ENCODE peak calls at places on chromosome 16, in five cellular contexts. H is IMR-90, J is neural progenitor cell, Y is fibroblast of lung, T is A549. F is an unnamed sample.

GRCh38 chr16:80317132-80318098 is 223.4 kb upstream of the DYNLRB2 start:
- DNase-seq in H (peak; percentile 20), J (peak; percentile 34), Y (peak; percentile 24), T (peak; percentile 17), F (no peak)

GRCh38 chr16:8703693-8704092 is 29.3 kb downstream of the ABAT start:
- DNase-seq in H (no peak), J (no peak), Y (no peak), T (no peak), F (no peak)

GRCh38 chr16:397135-397661 is at the start of gene NME4:
- DNase-seq in H (no peak), J (peak; percentile 77), Y (no peak), T (peak; percentile 37), F (peak; percentile 43)

GRCh38 chr16:84869464-84869863 is 49.7 kb downstream of the CRISPLD2 start:
- DNase-seq in H (no peak), J (no peak), Y (no peak), T (no peak), F (no peak)

GRCh38 chr16:69412287-69412686 is 12.1 kb upstream of the CYB5B start:
- DNase-seq in H (peak; percentile 30), J (no peak), Y (peak; percentile 31), T (no peak), F (no peak)

GRCh38 chr16:9197957-9198661 is 106.7 kb downstream of the HAPSTR1 start:
- DNase-seq in H (no peak), J (no peak), Y (no peak), T (no peak), F (no peak)

GRCh38 chr16:54375056-54375455 is 88.5 kb upstream of the IRX3 start:
- DNase-seq in H (no peak), J (peak; percentile 75), Y (no peak), T (no peak), F (no peak)

GRCh38 chr16:70395345-70395901 is 43.5 kb downstream of the ST3GAL2 start:
- DNase-seq in H (peak; percentile 22), J (peak; percentile 87), Y (peak; percentile 42), T (peak; percentile 75), F (peak; percentile 76)

GRCh38 chr16:72939247-72939646 is 108.7 kb downstream of the ZFHX3 start:
- DNase-seq in H (peak; percentile 79), J (no peak), Y (peak; percentile 80), T (peak; percentile 64), F (no peak)

GRCh38 chr16:70789231-70789926 is 11.6 kb downstream of the VAC14 start:
- DNase-seq in H (peak; percentile 48), J (no peak), Y (peak; percentile 85), T (peak; percentile 79), F (no peak)

GRCh38 chr16:74742051-74742481 is 32.6 kb downstream of the FA2H start:
- DNase-seq in H (peak; percentile 43), J (no peak), Y (peak; percentile 34), T (peak; percentile 65), F (no peak)

GRCh38 chr16:66873685-66874055 is 6.6 kb upstream of the PDP2 start:
- DNase-seq in H (no peak), J (no peak), Y (no peak), T (no peak), F (no peak)

GRCh38 chr16:70660672-70661350 is 14.5 kb downstream of the IL34 start:
- DNase-seq in H (no peak), J (no peak), Y (no peak), T (no peak), F (no peak)

GRCh38 chr16:84806256-84806889 is 13.4 kb upstream of the CRISPLD2 start:
- DNase-seq in H (peak; percentile 95), J (no peak), Y (peak; percentile 91), T (peak; percentile 40), F (no peak)

GRCh38 chr16:81715358-81716196 is 63.5 kb upstream of the PLCG2 start:
- DNase-seq in H (no peak), J (no peak), Y (no peak), T (no peak), F (peak; percentile 86)

GRCh38 chr16:28202147-28202746 is 9.5 kb downstream of the XPO6 start:
- DNase-seq in H (no peak), J (no peak), Y (no peak), T (peak; percentile 29), F (no peak)

GRCh38 chr16:65624246-65624645 is 502.4 kb upstream of the CDH11 start:
- DNase-seq in H (no peak), J (no peak), Y (no peak), T (no peak), F (no peak)

GRCh38 chr16:14341324-14342225 is 270.5 kb downstream of the MRTFB start:
- DNase-seq in H (no peak), J (no peak), Y (no peak), T (no peak), F (no peak)

GRCh38 chr16:53417011-53417410 is 17.3 kb upstream of the RBL2 start:
- DNase-seq in H (peak; percentile 4), J (no peak), Y (peak; percentile 11), T (no peak), F (no peak)

GRCh38 chr16:81175325-81175891 is 63.1 kb upstream of the BCO1 start:
- DNase-seq in H (peak; percentile 84), J (no peak), Y (peak; percentile 46), T (peak; percentile 80), F (no peak)

GRCh38 chr16:86818701-86819522 is 240.6 kb downstream of the FOXL1 start:
- DNase-seq in H (no peak), J (no peak), Y (no peak), T (no peak), F (no peak)

GRCh38 chr16:9761870-9762269 is 420.4 kb downstream of the GRIN2A start:
- DNase-seq in H (no peak), J (no peak), Y (no peak), T (no peak), F (no peak)

GRCh38 chr16:30458561-30459394 is 13.1 kb upstream of the SEPHS2 start:
- DNase-seq in H (no peak), J (no peak), Y (no peak), T (no peak), F (peak; percentile 84)

GRCh38 chr16:73083271-73083670 is 35.3 kb upstream of the ZFHX3 start:
- DNase-seq in H (no peak), J (no peak), Y (no peak), T (no peak), F (no peak)

GRCh38 chr16:1468456-1468855 is 6.4 kb downstream of the CLCN7 start:
- DNase-seq in H (no peak), J (no peak), Y (no peak), T (no peak), F (no peak)

GRCh38 chr16:1469693-1470201 is 5.1 kb downstream of the CLCN7 start:
- DNase-seq in H (no peak), J (no peak), Y (no peak), T (no peak), F (no peak)

GRCh38 chr16:1472974-1473373 is 1.9 kb downstream of the CLCN7 start:
- DNase-seq in H (no peak), J (no peak), Y (no peak), T (no peak), F (no peak)

GRCh38 chr16:1471569-1472194 is 3.1 kb downstream of the CLCN7 start:
- DNase-seq in H (no peak), J (no peak), Y (no peak), T (no peak), F (no peak)

DNA sequence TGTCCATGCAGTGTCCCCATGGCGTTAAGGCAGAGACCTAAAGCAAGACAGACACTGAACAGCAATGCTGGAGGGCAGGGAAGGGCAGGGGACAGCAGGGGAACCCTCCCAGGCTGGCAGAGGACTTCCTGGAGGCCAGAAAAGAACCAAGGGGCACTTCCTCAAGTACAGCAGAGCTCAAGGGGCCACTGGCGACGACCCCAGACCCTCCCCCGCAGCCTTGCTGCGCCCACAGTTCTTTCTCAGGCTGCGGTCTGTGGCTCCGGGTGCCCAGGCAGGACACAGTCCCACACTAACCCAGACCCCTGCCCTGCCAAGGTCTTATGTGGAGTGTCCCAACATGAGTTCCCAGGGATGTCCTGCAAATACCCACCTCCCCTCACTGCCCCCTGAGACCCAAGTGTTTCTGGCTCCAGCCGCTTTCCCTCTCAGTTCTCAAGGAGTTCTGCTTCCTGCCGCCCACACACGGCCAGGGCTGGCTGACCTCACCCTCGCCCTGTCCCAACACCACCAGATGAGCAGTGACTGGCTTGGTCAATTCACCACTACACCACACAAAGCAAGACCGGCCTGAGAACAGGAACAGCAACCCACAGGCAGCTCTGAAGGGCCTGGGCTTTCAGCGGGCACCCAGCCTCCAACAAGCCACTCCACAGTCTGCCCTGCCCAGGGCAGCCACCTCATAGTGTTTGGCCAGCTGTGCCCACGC is 4.1 kb downstream of the CLCN7 start:
- DNase-seq in H (peak; percentile 43), J (no peak), Y (no peak), T (no peak), F (no peak)
- H3K4me2 ChIP-seq in H (no peak overlapping the region), J (no peak overlapping the region), Y (no peak overlapping the region), T (no peak overlapping the region), F (no peak overlapping the region)

DNA sequence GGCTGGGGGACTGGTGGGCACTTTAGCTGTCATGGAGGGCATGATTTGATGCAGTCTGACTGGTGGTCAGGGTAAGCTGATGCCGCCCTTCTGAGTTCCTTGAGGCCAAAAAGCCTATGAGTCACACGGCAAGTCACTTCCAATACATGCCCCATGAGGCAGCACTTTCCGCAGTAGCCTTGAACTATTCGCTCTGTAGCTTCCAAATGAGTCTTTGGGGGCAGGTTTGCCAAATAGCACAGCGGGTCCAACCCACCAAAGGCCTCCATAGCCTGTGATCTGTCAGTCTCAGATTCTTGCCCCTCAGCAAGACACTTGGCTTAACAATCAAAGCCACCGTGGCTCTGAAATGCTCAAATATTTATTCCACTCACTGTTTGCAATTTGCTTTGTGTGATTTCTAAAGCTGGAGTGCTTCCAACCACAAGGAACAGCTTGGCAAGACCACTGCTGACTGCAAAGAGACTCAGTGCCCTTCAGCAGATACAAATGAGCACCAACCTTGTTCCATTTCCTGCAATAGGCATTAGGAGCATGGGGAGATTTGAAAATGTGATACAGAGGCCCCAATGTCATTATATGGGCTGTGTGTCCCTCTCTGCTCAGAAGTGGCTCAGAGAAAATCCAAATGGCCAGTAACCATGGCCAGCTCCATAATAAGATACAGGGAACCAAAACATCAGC is 45.4 kb downstream of the CLEC19A start:
- DNase-seq in H (peak; percentile 33), J (no peak), Y (peak; percentile 50), T (peak; percentile 67), F (no peak)
- H3K27ac ChIP-seq in H (no peak overlapping the region), J (no peak overlapping the region), Y (no peak overlapping the region), T (peak overlapping the region; percentile 56), F (no peak overlapping the region)

DNA sequence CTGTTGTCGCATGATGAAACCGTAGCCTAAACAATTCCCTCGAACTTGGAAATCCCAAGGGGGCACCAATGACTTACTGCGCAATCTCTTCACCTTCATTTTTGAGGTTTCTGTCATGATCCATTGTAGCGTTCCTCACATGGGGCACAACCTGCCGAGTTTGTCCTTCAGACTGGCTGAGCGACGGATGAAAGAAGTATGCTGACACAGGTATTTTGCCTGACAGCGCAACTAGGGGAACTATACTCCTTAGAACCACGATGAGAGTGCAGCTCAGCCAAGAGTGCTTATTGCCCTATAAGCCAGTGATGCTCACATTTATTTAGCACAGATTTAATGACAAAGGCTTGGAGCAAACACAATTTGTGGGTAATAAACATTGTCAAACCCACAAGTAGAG is 106.3 kb upstream of the ZNF267 start:
- DNase-seq in H (no peak), J (no peak), Y (no peak), T (no peak), F (no peak)
- H3K9me3 ChIP-seq in H (peaks cover 54% of the 10 kb centered on the region), J (peaks cover 27% of the 10 kb centered on the region), Y (no peaks in the 10 kb centered on the region), T (peaks cover 68% of the 10 kb centered on the region), F (peaks cover 16% of the 10 kb centered on the region)

DNA sequence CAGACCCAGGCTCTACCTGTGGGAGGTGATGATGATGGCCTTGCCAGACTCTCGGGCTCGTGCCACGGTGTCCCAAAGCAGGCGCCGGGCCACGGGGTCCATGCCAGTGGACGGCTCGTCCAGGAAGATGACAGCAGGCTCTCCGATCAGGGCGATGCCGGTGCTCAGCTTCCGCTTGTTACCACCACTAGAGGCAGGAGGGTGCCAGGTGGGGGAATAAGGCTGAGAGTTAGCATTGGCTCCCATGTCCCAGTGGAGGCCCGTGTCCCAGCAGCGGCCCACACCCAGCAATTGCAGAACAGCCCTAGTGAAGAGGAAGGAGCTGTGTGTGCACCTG is 10.3 kb upstream of the RNPS1 start:
- DNase-seq in H (no peak), J (no peak), Y (no peak), T (no peak), F (peak; percentile 34)
- H3K4me2 ChIP-seq in H (no peak overlapping the region), J (no peak overlapping the region), Y (no peak overlapping the region), T (no peak overlapping the region), F (no peak overlapping the region)